ENCODE peak calls at places on chromosomes 12 and 14, in seven cellular contexts. X is HTR-8/SVneo, S is astrocyte of the spinal cord, A is epithelial cell of esophagus, T is T-cell, F is NCI-H345, N is upper lobe of left lung. D is an unnamed sample.

GRCh38 chr12:48814313-48815280 is 3.7 kb upstream of the CACNB3 start:
- DNase-seq in X (peak; percentile 85), S (peak; percentile 75), A (peak; percentile 78), T (peak; percentile 37), F (peak; percentile 32), N (peak; percentile 90), D (peak; percentile 35)

GRCh38 chr12:53179694-53180269 is 740 bp upstream of the ZNF740 start:
- DNase-seq in X (no peak), S (no peak), A (no peak), T (no peak), F (peak; percentile 22), N (no peak), D (no peak)

GRCh38 chr12:19893514-19893913 is 454.2 kb downstream of the AEBP2 start:
- DNase-seq in X (peak; percentile 17), S (peak; percentile 52), A (peak; percentile 21), T (no peak), F (no peak), N (no peak), D (no peak)

GRCh38 chr12:4956054-4956453 is 46.3 kb downstream of the KCNA1 start:
- DNase-seq in X (no peak), S (no peak), A (no peak), T (no peak), F (no peak), N (no peak), D (no peak)

GRCh38 chr12:12684375-12685106 is 11.4 kb downstream of the GPR19 start:
- DNase-seq in X (peak; percentile 11), S (peak; percentile 44), A (peak; percentile 63), T (no peak), F (no peak), N (no peak), D (peak; percentile 96)

GRCh38 chr12:90102957-90103652 is 394.5 kb upstream of the ATP2B1 start:
- DNase-seq in X (peak; percentile 2), S (peak; percentile 55), A (peak; percentile 61), T (no peak), F (peak; percentile 8), N (no peak), D (peak; percentile 14)

GRCh38 chr14:105882626-105883025 is 356.2 kb downstream of the TMEM121 start:
- DNase-seq in X (no peak), S (no peak), A (no peak), T (no peak), F (no peak), N (peak; percentile 14), D (no peak)

GRCh38 chr12:3544296-3544965 is 53.4 kb downstream of the PRMT8 start:
- DNase-seq in X (no peak), S (no peak), A (no peak), T (no peak), F (no peak), N (no peak), D (no peak)

GRCh38 chr14:99755629-99756603 is 37.3 kb upstream of the EML1 start:
- DNase-seq in X (peak; percentile 92), S (peak; percentile 96), A (no peak), T (no peak), F (no peak), N (peak; percentile 69), D (no peak)

D was measured in NCI-H1105.